ENCODE peak calls at places on chromosome 4, in seven cellular contexts. M, B, X, V, D, Q and N are unnamed samples.

GRCh38 chr4:2132438-2132837 is 73.3 kb downstream of the NAT8L start:
- DNase-seq in D (no peak), X (no peak), M (no peak), B (no peak), V (no peak), Q (no peak), N (no peak)

GRCh38 chr4:100093091-100093866 is 97.0 kb downstream of the DDIT4L start:
- DNase-seq in Q (peak), D (peak), V (peak), X (peak), B (peak), M (peak), N (peak)

GRCh38 chr4:186676531-186677158 is 47.0 kb downstream of the FAT1 start:
- DNase-seq in D (no peak), Q (no peak), B (no peak), X (peak), M (no peak), V (no peak), N (no peak)

GRCh38 chr4:10013722-10014121 is 7.6 kb downstream of the SLC2A9 start:
- DNase-seq in X (peak), M (no peak), Q (no peak), B (no peak), V (peak), D (peak), N (no peak)

GRCh38 chr4:97479388-97479787 is 663.9 kb downstream of the STPG2 start:
- DNase-seq in B (no peak), X (no peak), D (no peak), M (no peak), Q (no peak), V (no peak), N (no peak)

GRCh38 chr4:83686166-83686565 is 150.3 kb downstream of the GPAT3 start:
- DNase-seq in V (no peak), M (no peak), Q (no peak), X (no peak), B (no peak), D (no peak), N (no peak)

GRCh38 chr4:41838590-41838989 is 90.1 kb upstream of the PHOX2B start:
- DNase-seq in D (no peak), B (no peak), X (no peak), V (no peak), M (no peak), Q (no peak), N (no peak)

GRCh38 chr4:31370866-31371465 is 650.8 kb downstream of the PCDH7 start:
- DNase-seq in M (no peak), V (no peak), D (peak), X (peak), B (no peak), Q (no peak), N (no peak)

GRCh38 chr4:98689507-98690174 is 31.2 kb upstream of the TSPAN5 start:
- DNase-seq in D (no peak), M (no peak), V (no peak), B (no peak), X (no peak), Q (no peak), N (no peak)

GRCh38 chr4:156642161-156642560 is 329.4 kb downstream of the PDGFC start:
- DNase-seq in X (no peak), D (no peak), B (no peak), V (no peak), M (no peak), Q (no peak), N (no peak)

GRCh38 chr4:2914220-2915126 is 48.7 kb downstream of the NOP14 start:
- DNase-seq in Q (no peak), V (peak), D (peak), X (no peak), M (peak), B (no peak), N (no peak)

GRCh38 chr4:108982786-108983185 is 219.9 kb upstream of the ETNPPL start:
- DNase-seq in B (no peak), D (no peak), V (no peak), X (no peak), Q (no peak), M (no peak), N (no peak)

GRCh38 chr4:64205376-64205775 is 203.9 kb downstream of the TECRL start:
- DNase-seq in X (no peak), D (peak), M (no peak), Q (no peak), V (no peak), B (no peak), N (no peak)

GRCh38 chr4:150491132-150492049 is 90.6 kb upstream of the MAB21L2 start:
- DNase-seq in D (no peak), Q (no peak), V (no peak), B (no peak), X (no peak), M (no peak), N (no peak)

GRCh38 chr4:128163177-128164117 is 102.3 kb downstream of the LARP1B start:
- DNase-seq in Q (no peak), V (no peak), B (no peak), M (no peak), D (no peak), X (peak), N (no peak)

GRCh38 chr4:153518637-153519384 is 52.7 kb downstream of the TMEM131L start:
- DNase-seq in V (no peak), D (no peak), Q (no peak), X (peak), M (no peak), B (no peak), N (no peak)

GRCh38 chr4:153223935-153224334 is 19.7 kb downstream of the TRIM2 start:
- DNase-seq in D (no peak), X (peak), Q (no peak), V (no peak), B (no peak), M (no peak), N (no peak)

GRCh38 chr4:157898836-157899605 is 273.8 kb downstream of the GASK1B start:
- DNase-seq in Q (no peak), V (no peak), X (no peak), M (no peak), D (no peak), B (no peak), N (no peak)

GRCh38 chr4:23333556-23333945 is 556.3 kb downstream of the PPARGC1A start:
- DNase-seq in Q (no peak), D (no peak), V (no peak), X (peak), M (no peak), B (no peak), N (peak)

GRCh38 chr4:30535255-30535654 is 184.9 kb upstream of the PCDH7 start:
- DNase-seq in V (no peak), B (no peak), X (peak), Q (no peak), D (no peak), M (no peak), N (no peak)

GRCh38 chr4:131257241-131257640 is 1891.9 kb upstream of the PCDH10 start:
- DNase-seq in V (no peak), D (no peak), X (no peak), M (no peak), B (no peak), Q (no peak), N (no peak)

GRCh38 chr4:76361689-76362412 is 55.3 kb downstream of the STBD1 start:
- DNase-seq in X (no peak), M (no peak), Q (no peak), B (no peak), D (no peak), V (no peak), N (no peak)

GRCh38 chr4:113288691-113289090 is 239.2 kb downstream of the ANK2 start:
- DNase-seq in V (no peak), Q (no peak), X (peak), B (no peak), M (no peak), D (no peak), N (no peak)

GRCh38 chr4:81428002-81428401 is 43.7 kb downstream of the RASGEF1B start:
- DNase-seq in M (no peak), D (no peak), B (no peak), V (no peak), X (no peak), Q (no peak), N (no peak)

GRCh38 chr4:84497220-84497834 is 1.8 kb downstream of the NKX6-1 start:
- DNase-seq in M (no peak), D (no peak), Q (no peak), X (no peak), B (no peak), V (no peak), N (no peak)

GRCh38 chr4:165440415-165440882 is 61.6 kb downstream of the CPE start:
- DNase-seq in Q (no peak), X (peak), M (no peak), B (no peak), V (no peak), D (no peak), N (no peak)

GRCh38 chr4:147733614-147734344 is 1.9 kb downstream of the ARHGAP10 start:
- DNase-seq in X (peak), V (peak), M (no peak), D (no peak), B (peak), Q (no peak), N (no peak)

GRCh38 chr4:168039593-168039992 is 52.7 kb upstream of the ANXA10 start:
- DNase-seq in B (no peak), M (no peak), V (no peak), Q (no peak), X (no peak), D (no peak), N (no peak)
- TF ChIP-seq CTCF in B (no peak), M (no peak), V (no peak), Q (no peak), X (no peak), D (no peak), N (no peak)

GRCh38 chr4:110149089-110149488 is 49.3 kb downstream of the ELOVL6 start:
- DNase-seq in M (no peak), D (no peak), V (no peak), Q (no peak), B (no peak), X (no peak), N (no peak)
- TF ChIP-seq CTCF in M (no peak), D (no peak), V (no peak), Q (no peak), B (no peak), X (no peak), N (no peak)

GRCh38 chr4:138555584-138555983 is 313.4 kb upstream of the SLC7A11 start:
- DNase-seq in B (no peak), M (no peak), X (peak), Q (no peak), V (no peak), D (no peak), N (no peak)
- TF ChIP-seq CTCF in B (no peak), M (no peak), X (peak), Q (no peak), V (no peak), D (peak), N (peak)

GRCh38 chr4:53702334-53703266 is 111.3 kb upstream of the LNX1 start:
- DNase-seq in Q (peak), M (peak), D (peak), X (peak), B (peak), V (peak), N (no peak)
- TF ChIP-seq CTCF in Q (no peak), M (no peak), D (peak), X (peak), B (no peak), V (no peak), N (no peak)

GRCh38 chr4:5539584-5539983 is 168.8 kb downstream of the EVC2 start:
- DNase-seq in Q (no peak), D (no peak), B (no peak), X (no peak), M (no peak), V (no peak), N (no peak)
- TF ChIP-seq CTCF in Q (no peak), D (no peak), B (no peak), X (no peak), M (no peak), V (no peak), N (no peak)

GRCh38 chr4:13645075-13645474 is 17.6 kb upstream of the BOD1L1 start:
- DNase-seq in Q (no peak), M (no peak), B (no peak), V (no peak), D (no peak), X (no peak), N (no peak)
- TF ChIP-seq CTCF in Q (no peak), M (no peak), B (no peak), V (no peak), D (no peak), X (peak), N (no peak)